ENCODE peak calls at places on chromosomes 5 and 9, in four cellular contexts. Y, C, B and P are unnamed samples.

GRCh38 chr5:138035605-138036537 is 3.0 kb upstream of the FAM13B start:
- DNase-seq in Y (peak), C (peak), B (peak), P (peak)

GRCh38 chr5:77171141-77171910 is 39.2 kb upstream of the PDE8B start:
- DNase-seq in Y (no peak), C (no peak), B (no peak), P (no peak)

GRCh38 chr9:118595719-118596305 is 773.4 kb downstream of the BRINP1 start:
- DNase-seq in Y (peak), C (no peak), B (peak), P (no peak)

GRCh38 chr5:154320209-154320608 is 125.6 kb upstream of the SAP30L start:
- DNase-seq in Y (no peak), C (no peak), B (no peak), P (no peak)

GRCh38 chr5:115838885-115839518 is 2.4 kb downstream of the ATG12 start:
- DNase-seq in Y (peak), C (no peak), B (peak), P (no peak)

GRCh38 chr5:112146323-112146848 is 272.7 kb downstream of the EPB41L4A start:
- DNase-seq in Y (peak), C (no peak), B (no peak), P (no peak)

GRCh38 chr9:80995759-80996158 is 693.6 kb downstream of the TLE1 start:
- DNase-seq in Y (peak), C (no peak), B (no peak), P (no peak)

GRCh38 chr9:98087420-98088354 is 31.2 kb downstream of the NANS start:
- DNase-seq in Y (peak), C (peak), B (no peak), P (no peak)

GRCh38 chr5:113059232-113059805 is 82.7 kb downstream of the DCP2 start:
- DNase-seq in Y (no peak), C (no peak), B (peak), P (no peak)

GRCh38 chr9:113536483-113537226 is 73.1 kb downstream of the RGS3 start:
- DNase-seq in Y (no peak), C (no peak), B (no peak), P (no peak)

GRCh38 chr5:74651710-74652109 is 11.2 kb upstream of the ENC1 start:
- DNase-seq in Y (peak), C (no peak), B (no peak), P (no peak)

GRCh38 chr5:177545487-177546261 is 8.7 kb downstream of the FAM193B start:
- DNase-seq in Y (peak), C (no peak), B (no peak), P (peak)

GRCh38 chr5:145157841-145158240 is 677.3 kb downstream of the PRELID2 start:
- DNase-seq in Y (no peak), C (no peak), B (no peak), P (no peak)